ENCODE peak calls at places on chromosome 15, in nine cellular contexts. K is caudate nucleus; S is T1000; P is stimulated activated naive CD8-positive, alpha-beta T cell treated with anti-CD3 and anti-CD28 coated beads, Interleukin-15, Interleukin-2, amounts not matched to agents 100 U/mL and 50 U/mL, for 24 hours; M is left ventricle myocardium inferior; N is epithelial cell of prostate; F is activated CD8-positive, alpha-beta memory T cell treated with anti-CD3 and anti-CD28 coated beads for 24 hours; H is cerebellum; D is KBM-7. X is an unnamed sample.

GRCh38 chr15:87733522-87733921 is 523.0 kb downstream of the NTRK3 start:
- DNase-seq in K (no peak), S (no peak), P (no peak), M (no peak), N (no peak), F (no peak), H (no peak), D (no peak), X (no peak)

GRCh38 chr15:69997701-69998273 is 99.9 kb downstream of the TLE3 start:
- DNase-seq in K (no peak), S (no peak), P (no peak), M (peak), N (peak), F (no peak), H (peak), D (peak), X (no peak)

GRCh38 chr15:79243723-79244122 is 38.8 kb upstream of the ANKRD34C start:
- DNase-seq in K (no peak), S (no peak), P (no peak), M (peak), N (no peak), F (peak), H (no peak), D (no peak), X (no peak)

GRCh38 chr15:62647195-62647865 is 395.2 kb upstream of the TPM1 start:
- DNase-seq in K (no peak), S (peak), P (no peak), M (no peak), N (peak), F (no peak), H (no peak), D (peak), X (peak)

GRCh38 chr15:64125978-64126377 is 25.6 kb upstream of the SNX22 start:
- DNase-seq in K (no peak), S (no peak), P (no peak), M (no peak), N (no peak), F (no peak), H (no peak), D (no peak), X (no peak)

GRCh38 chr15:80404057-80404718 is at the start of gene ARNT2:
- DNase-seq in K (peak), S (peak), P (peak), M (peak), N (no peak), F (no peak), H (peak), D (no peak), X (no peak)

GRCh38 chr15:69132935-69133861 is 27.2 kb upstream of the GLCE start:
- DNase-seq in K (no peak), S (no peak), P (no peak), M (no peak), N (no peak), F (no peak), H (peak), D (no peak), X (no peak)

GRCh38 chr15:59492389-59493377 is 54.7 kb downstream of the FAM81A start:
- DNase-seq in K (peak), S (peak), P (peak), M (peak), N (no peak), F (peak), H (peak), D (peak), X (no peak)

GRCh38 chr15:57356636-57357035 is 19.7 kb upstream of the CGNL1 start:
- DNase-seq in K (no peak), S (no peak), P (no peak), M (no peak), N (no peak), F (no peak), H (no peak), D (no peak), X (no peak)

GRCh38 chr15:90232941-90233700 is 620 bp downstream of the CIB1 start:
- DNase-seq in K (no peak), S (peak), P (peak), M (peak), N (no peak), F (no peak), H (no peak), D (peak), X (peak)

GRCh38 chr15:75024102-75024636 is 779 bp downstream of the PPCDC start:
- DNase-seq in K (no peak), S (no peak), P (no peak), M (no peak), N (no peak), F (peak), H (no peak), D (peak), X (no peak)

GRCh38 chr15:25022233-25022632 is 67.4 kb downstream of the SNRPN start:
- DNase-seq in K (no peak), S (no peak), P (no peak), M (no peak), N (peak), F (no peak), H (no peak), D (no peak), X (peak)

GRCh38 chr15:89799925-89800500 is 14.6 kb downstream of the ANPEP start:
- DNase-seq in K (no peak), S (no peak), P (no peak), M (no peak), N (no peak), F (no peak), H (no peak), D (no peak), X (no peak)

GRCh38 chr15:63038926-63039673 is 3.4 kb upstream of the TPM1 start:
- DNase-seq in K (no peak), S (no peak), P (no peak), M (no peak), N (no peak), F (no peak), H (no peak), D (no peak), X (no peak)

GRCh38 chr15:39530446-39531342 is 50.2 kb upstream of the THBS1 start:
- DNase-seq in K (no peak), S (no peak), P (no peak), M (no peak), N (no peak), F (no peak), H (no peak), D (no peak), X (peak)

GRCh38 chr15:58530056-58530590 is 98.3 kb downstream of the LIPC start:
- DNase-seq in K (no peak), S (no peak), P (no peak), M (no peak), N (no peak), F (no peak), H (no peak), D (no peak), X (no peak)

GRCh38 chr15:91055548-91056331 is 33.3 kb upstream of the VPS33B start:
- DNase-seq in K (peak), S (no peak), P (peak), M (peak), N (peak), F (peak), H (peak), D (peak), X (peak)

GRCh38 chr15:41882689-41883483 is 11.0 kb downstream of the SPTBN5 start:
- DNase-seq in K (no peak), S (no peak), P (no peak), M (no peak), N (no peak), F (no peak), H (no peak), D (peak), X (no peak)

GRCh38 chr15:67074886-67075229 is 9.5 kb downstream of the SMAD3 start:
- DNase-seq in K (no peak), S (no peak), P (no peak), M (no peak), N (no peak), F (no peak), H (no peak), D (no peak), X (no peak)

GRCh38 chr15:63050737-63051700 is 8.5 kb downstream of the TPM1 start:
- DNase-seq in K (no peak), S (no peak), P (no peak), M (no peak), N (no peak), F (no peak), H (no peak), D (no peak), X (peak)

GRCh38 chr15:83697716-83698115 is 43.8 kb downstream of the ADAMTSL3 start:
- DNase-seq in K (no peak), S (no peak), P (no peak), M (no peak), N (no peak), F (no peak), H (no peak), D (no peak), X (no peak)

GRCh38 chr15:31016446-31016915 is 25.1 kb upstream of the MTMR10 start:
- DNase-seq in K (no peak), S (no peak), P (no peak), M (no peak), N (peak), F (no peak), H (no peak), D (no peak), X (no peak)

GRCh38 chr15:51094606-51095569 is at the start of gene TNFAIP8L3:
- DNase-seq in K (no peak), S (no peak), P (no peak), M (peak), N (no peak), F (no peak), H (no peak), D (no peak), X (no peak)

GRCh38 chr15:74780983-74781672 is 752 bp upstream of the CSK start:
- DNase-seq in K (no peak), S (no peak), P (peak), M (no peak), N (no peak), F (no peak), H (no peak), D (peak), X (no peak)

X was measured in LNCaP clone FGC.